ENCODE peak calls at places on chromosomes 2 and 18, in seven cellular contexts. H, Z, C, L, I, B and J are unnamed samples.

GRCh38 chr2:138779451-138780440 is at the start of gene NXPH2:
- DNase-seq in H (no peak), Z (no peak), C (peak), L (no peak), I (no peak), B (no peak), J (no peak)

GRCh38 chr2:46690825-46691224 is 211.5 kb downstream of the TMEM247 start:
- DNase-seq in H (no peak), Z (no peak), C (no peak), L (no peak), I (no peak), B (no peak), J (no peak)

GRCh38 chr2:68319397-68320117 is at the start of gene CNRIP1:
- DNase-seq in H (peak), Z (peak), C (peak), L (no peak), I (no peak), B (peak), J (no peak)

GRCh38 chr2:222076978-222077690 is 221.7 kb downstream of the PAX3 start:
- DNase-seq in H (no peak), Z (no peak), C (no peak), L (no peak), I (no peak), B (no peak), J (no peak)

GRCh38 chr2:188426121-188426520 is 134.4 kb downstream of the GULP1 start:
- DNase-seq in H (no peak), Z (no peak), C (no peak), L (no peak), I (no peak), B (no peak), J (no peak)

GRCh38 chr18:13543811-13544732 is 182.3 kb downstream of the FAM210A start:
- DNase-seq in H (no peak), Z (no peak), C (no peak), L (no peak), I (no peak), B (no peak), J (no peak)

GRCh38 chr2:45027051-45027450 is 17.8 kb upstream of the SIX2 start:
- DNase-seq in H (no peak), Z (no peak), C (no peak), L (no peak), I (no peak), B (no peak), J (no peak)

GRCh38 chr2:229901819-229902218 is 20.0 kb downstream of the TRIP12 start:
- DNase-seq in H (no peak), Z (no peak), C (peak), L (no peak), I (no peak), B (no peak), J (no peak)

GRCh38 chr2:126879348-126880261 is 19.1 kb upstream of the TEX51 start:
- DNase-seq in H (no peak), Z (no peak), C (no peak), L (no peak), I (no peak), B (no peak), J (no peak)

GRCh38 chr2:156189584-156189983 is 142.9 kb downstream of the NR4A2 start:
- DNase-seq in H (no peak), Z (no peak), C (no peak), L (no peak), I (no peak), B (no peak), J (no peak)

GRCh38 chr2:172083725-172084483 is 1.4 kb upstream of the DLX1 start:
- DNase-seq in H (no peak), Z (no peak), C (peak), L (peak), I (no peak), B (peak), J (no peak)

GRCh38 chr2:223760838-223761502 is 76.4 kb downstream of the AP1S3 start:
- DNase-seq in H (no peak), Z (no peak), C (peak), L (peak), I (no peak), B (peak), J (peak)

GRCh38 chr2:50951416-50951815 is 80.5 kb downstream of the NRXN1 start:
- DNase-seq in H (no peak), Z (no peak), C (no peak), L (no peak), I (no peak), B (no peak), J (no peak)

GRCh38 chr2:30178618-30179404 is 32.0 kb downstream of the YPEL5 start:
- DNase-seq in H (no peak), Z (no peak), C (peak), L (no peak), I (no peak), B (no peak), J (no peak)

GRCh38 chr2:173763641-173764040 is 201.5 kb downstream of the SP3 start:
- DNase-seq in H (no peak), Z (no peak), C (no peak), L (no peak), I (no peak), B (no peak), J (no peak)

GRCh38 chr2:216857131-216857550 is 2.7 kb downstream of the TNP1 start:
- DNase-seq in H (no peak), Z (no peak), C (no peak), L (no peak), I (no peak), B (no peak), J (no peak)

GRCh38 chr2:157830696-157831570 is 45.2 kb downstream of the ACVR1 start:
- DNase-seq in H (no peak), Z (no peak), C (no peak), L (no peak), I (no peak), B (no peak), J (no peak)

GRCh38 chr2:232261776-232262175 is 116.8 kb upstream of the ALPP start:
- DNase-seq in H (no peak), Z (no peak), C (no peak), L (no peak), I (no peak), B (no peak), J (no peak)

GRCh38 chr2:10980886-10981425 is 69.2 kb downstream of the KCNF1 start:
- DNase-seq in H (no peak), Z (no peak), C (no peak), L (no peak), I (no peak), B (no peak), J (no peak)

GRCh38 chr2:9288233-9288632 is 81.6 kb downstream of the ASAP2 start:
- DNase-seq in H (no peak), Z (no peak), C (no peak), L (no peak), I (no peak), B (no peak), J (no peak)

GRCh38 chr2:239257511-239257937 is 143.3 kb downstream of the HDAC4 start:
- DNase-seq in H (no peak), Z (no peak), C (no peak), L (no peak), I (no peak), B (no peak), J (no peak)

GRCh38 chr2:29705636-29706035 is 215.8 kb downstream of the ALK start:
- DNase-seq in H (no peak), Z (no peak), C (no peak), L (no peak), I (no peak), B (no peak), J (no peak)

GRCh38 chr2:219430633-219431615 is 3.7 kb upstream of the SPEG start:
- DNase-seq in H (no peak), Z (no peak), C (peak), L (no peak), I (no peak), B (no peak), J (no peak)

GRCh38 chr18:7452331-7452730 is 114.8 kb upstream of the PTPRM start:
- DNase-seq in H (no peak), Z (no peak), C (peak), L (no peak), I (no peak), B (peak), J (no peak)

GRCh38 chr18:11005528-11005927 is 143.8 kb downstream of the PIEZO2 start:
- DNase-seq in H (no peak), Z (no peak), C (no peak), L (no peak), I (no peak), B (no peak), J (no peak)

GRCh38 chr2:46446871-46447568 is 32.3 kb upstream of the TMEM247 start:
- DNase-seq in H (no peak), Z (no peak), C (no peak), L (peak), I (no peak), B (no peak), J (no peak)

GRCh38 chr2:59322005-59322404 is 1080.9 kb upstream of the FANCL start:
- DNase-seq in H (no peak), Z (no peak), C (no peak), L (no peak), I (no peak), B (no peak), J (no peak)

GRCh38 chr2:201827621-201828020 is 21.3 kb downstream of the CDK15 start:
- DNase-seq in H (no peak), Z (no peak), C (no peak), L (no peak), I (no peak), B (no peak), J (no peak)